ENCODE peak calls at places on chromosomes 16 and 17, in five cellular contexts. One of them, this sample, is unnamed.

GRCh38 chr16:2971985-2972784 is 3.0 kb downstream of the PAQR4 start:
- DNase-seq in tibial artery: no peak
- DNase-seq in NCI-H1436 treated with DMSO at 0.1 percent for 48 hours: no peak
- DNase-seq in small intestine: no peak
- DNase-seq in kidney tubule cell: no peak
- DNase-seq in this sample: no peak

GRCh38 chr17:50956750-50957523 is 90.8 kb upstream of the TOB1 start:
- DNase-seq in tibial artery: peak; percentile 83
- DNase-seq in NCI-H1436 treated with DMSO at 0.1 percent for 48 hours: peak; percentile 29
- DNase-seq in small intestine: peak; percentile 69
- DNase-seq in kidney tubule cell: peak; percentile 56
- DNase-seq in this sample: peak; percentile 19

GRCh38 chr17:47955497-47956461 is 1.9 kb downstream of the PRR15L start:
- DNase-seq in tibial artery: no peak
- DNase-seq in NCI-H1436 treated with DMSO at 0.1 percent for 48 hours: no peak
- DNase-seq in small intestine: peak; percentile 83
- DNase-seq in kidney tubule cell: no peak
- DNase-seq in this sample: no peak

GRCh38 chr16:68369697-68370096 is 58.9 kb downstream of the PRMT7 start:
- DNase-seq in tibial artery: no peak
- DNase-seq in NCI-H1436 treated with DMSO at 0.1 percent for 48 hours: no peak
- DNase-seq in small intestine: no peak
- DNase-seq in kidney tubule cell: no peak
- DNase-seq in this sample: no peak

GRCh38 chr16:57127037-57127763 is 34.8 kb downstream of the CPNE2 start:
- DNase-seq in tibial artery: no peak
- DNase-seq in NCI-H1436 treated with DMSO at 0.1 percent for 48 hours: no peak
- DNase-seq in small intestine: no peak
- DNase-seq in kidney tubule cell: no peak
- DNase-seq in this sample: no peak

GRCh38 chr16:52078716-52079655 is 468.0 kb downstream of the TOX3 start:
- DNase-seq in tibial artery: no peak
- DNase-seq in NCI-H1436 treated with DMSO at 0.1 percent for 48 hours: no peak
- DNase-seq in small intestine: no peak
- DNase-seq in kidney tubule cell: peak; percentile 82
- DNase-seq in this sample: no peak

GRCh38 chr16:56632160-56632847 is at the start of gene MT1M:
- DNase-seq in tibial artery: peak; percentile 91
- DNase-seq in NCI-H1436 treated with DMSO at 0.1 percent for 48 hours: no peak
- DNase-seq in small intestine: peak; percentile 37
- DNase-seq in kidney tubule cell: peak; percentile 18
- DNase-seq in this sample: no peak

GRCh38 chr17:81570896-81571453 is 18.8 kb upstream of the FAAP100 start:
- DNase-seq in tibial artery: no peak
- DNase-seq in NCI-H1436 treated with DMSO at 0.1 percent for 48 hours: no peak
- DNase-seq in small intestine: no peak
- DNase-seq in kidney tubule cell: no peak
- DNase-seq in this sample: no peak

GRCh38 chr16:57697896-57698537 is 3.4 kb downstream of the DRC7 start:
- DNase-seq in tibial artery: no peak
- DNase-seq in NCI-H1436 treated with DMSO at 0.1 percent for 48 hours: no peak
- DNase-seq in small intestine: no peak
- DNase-seq in kidney tubule cell: no peak
- DNase-seq in this sample: no peak

GRCh38 chr17:80264048-80264792 is 3.6 kb downstream of the RNF213 start:
- DNase-seq in tibial artery: no peak
- DNase-seq in NCI-H1436 treated with DMSO at 0.1 percent for 48 hours: no peak
- DNase-seq in small intestine: peak; percentile 37
- DNase-seq in kidney tubule cell: no peak
- DNase-seq in this sample: no peak

GRCh38 chr16:15811778-15812750 is 44.8 kb downstream of the MYH11 start:
- DNase-seq in tibial artery: peak; percentile 86
- DNase-seq in NCI-H1436 treated with DMSO at 0.1 percent for 48 hours: no peak
- DNase-seq in small intestine: peak; percentile 53
- DNase-seq in kidney tubule cell: no peak
- DNase-seq in this sample: no peak